ENCODE peak calls at places on chromosome 1, in ten cellular contexts. U is prostate gland, K is fibroblast of pulmonary artery, Y is mammary epithelial cell, F is heart right ventricle, H is GM06990, A is mucosa of descending colon, M is tibial artery, T is hepatocyte, N is right lobe of liver. B is an unnamed sample.

GRCh38 chr1:9028921-9029715 is 2.9 kb upstream of the SLC2A7 start:
- DNase-seq in U (no peak), H (no peak), A (no peak), T (no peak), M (no peak), K (peak; percentile 30), N (no peak), F (no peak), Y (no peak), B (no peak)

GRCh38 chr1:22452401-22452963 is 831 bp downstream of the ZBTB40 start:
- DNase-seq in H (no peak), T (peak; percentile 42), U (peak; percentile 34), M (peak; percentile 41), F (no peak), Y (peak; percentile 44), A (no peak), K (peak; percentile 60), N (peak; percentile 58), B (peak; percentile 41)

GRCh38 chr1:169250022-169250421 is 117.6 kb downstream of the NME7 start:
- DNase-seq in U (no peak), F (no peak), T (no peak), Y (peak; percentile 27), H (no peak), N (no peak), A (no peak), K (peak; percentile 17), M (no peak), B (peak; percentile 24)

GRCh38 chr1:35577071-35577998 is 4.2 kb downstream of the TFAP2E start:
- DNase-seq in U (no peak), A (peak; percentile 74), F (peak; percentile 51), M (no peak), T (no peak), K (no peak), N (no peak), Y (no peak), H (peak; percentile 83), B (no peak)

GRCh38 chr1:178599745-178600144 is 86.8 kb downstream of the TEX35 start:
- DNase-seq in A (no peak), N (no peak), K (no peak), F (no peak), Y (no peak), T (no peak), U (no peak), H (no peak), M (no peak), B (no peak)

GRCh38 chr1:50416553-50417453 is 6.4 kb downstream of the DMRTA2 start:
- DNase-seq in N (no peak), K (no peak), F (no peak), U (no peak), M (no peak), A (no peak), T (no peak), Y (no peak), H (no peak), B (no peak)

GRCh38 chr1:77282866-77283539 is 1.2 kb downstream of the AK5 start:
- DNase-seq in U (no peak), M (no peak), T (peak; percentile 12), F (no peak), Y (no peak), H (no peak), K (no peak), N (no peak), A (no peak), B (no peak)

GRCh38 chr1:247056071-247056470 is 22.5 kb downstream of the ZNF670 start:
- DNase-seq in T (no peak), K (peak; percentile 4), H (no peak), M (no peak), U (no peak), F (no peak), Y (no peak), A (no peak), N (no peak), B (no peak)

GRCh38 chr1:11690669-11691301 is 725 bp upstream of the DRAXIN start:
- DNase-seq in K (no peak), U (no peak), A (no peak), Y (no peak), N (no peak), M (no peak), H (no peak), F (no peak), T (peak; percentile 72), B (no peak)

GRCh38 chr1:115432061-115432460 is 94.0 kb upstream of the NGF start:
- DNase-seq in N (no peak), M (no peak), U (no peak), T (peak; percentile 38), A (peak; percentile 25), Y (peak; percentile 59), H (no peak), K (peak; percentile 84), F (no peak), B (peak; percentile 48)

GRCh38 chr1:150973258-150973825 is 1.3 kb downstream of the CERS2 start:
- DNase-seq in F (peak; percentile 29), Y (no peak), T (no peak), A (peak; percentile 49), N (no peak), U (no peak), H (no peak), K (no peak), M (no peak), B (no peak)

GRCh38 chr1:168360151-168360550 is 79.5 kb downstream of the TBX19 start:
- DNase-seq in M (no peak), U (no peak), H (no peak), Y (no peak), N (no peak), K (peak; percentile 33), T (peak; percentile 28), F (no peak), A (no peak), B (peak; percentile 56)

GRCh38 chr1:233057836-233058235 is 107.4 kb downstream of the NTPCR start:
- DNase-seq in Y (no peak), H (no peak), A (no peak), F (no peak), U (no peak), K (no peak), T (no peak), N (no peak), M (no peak), B (no peak)

GRCh38 chr1:28139033-28139712 is 37.3 kb downstream of the PTAFR start:
- DNase-seq in T (no peak), F (no peak), A (no peak), K (peak; percentile 78), Y (peak; percentile 52), M (peak; percentile 34), H (no peak), N (no peak), U (no peak), B (peak; percentile 82)

GRCh38 chr1:243267346-243268283 is 11.8 kb downstream of the SDCCAG8 start:
- DNase-seq in K (peak; percentile 65), U (no peak), T (no peak), H (no peak), F (no peak), A (no peak), M (no peak), N (no peak), Y (no peak), B (peak; percentile 43)
- H3K4me3 ChIP-seq in K (peak overlapping the region; percentile 21), U (no peak overlapping the region), T (no peak overlapping the region), H (no peak overlapping the region), F (no peak overlapping the region), A (no peak overlapping the region), M (no peak overlapping the region), N (no peak overlapping the region), Y (no peak overlapping the region), B (no peak overlapping the region)

GRCh38 chr1:227244339-227245118 is 73.8 kb downstream of the CDC42BPA start:
- DNase-seq in N (no peak), A (no peak), K (no peak), Y (no peak), M (no peak), T (no peak), H (no peak), F (no peak), U (no peak), B (peak; percentile 13)

GRCh38 chr1:227245613-227246320 is 72.5 kb downstream of the CDC42BPA start:
- DNase-seq in K (no peak), F (peak; percentile 40), U (no peak), M (peak; percentile 25), Y (peak; percentile 50), A (no peak), H (no peak), T (no peak), N (no peak), B (peak; percentile 52)

GRCh38 chr1:227234998-227235405 is 83.3 kb downstream of the CDC42BPA start:
- DNase-seq in M (no peak), A (no peak), F (no peak), K (peak; percentile 82), T (peak; percentile 61), H (no peak), Y (peak; percentile 51), N (no peak), U (peak; percentile 6), B (peak; percentile 71)

GRCh38 chr1:227242811-227243682 is 75.2 kb downstream of the CDC42BPA start:
- DNase-seq in F (no peak), K (no peak), H (no peak), T (no peak), M (no peak), A (no peak), U (no peak), Y (no peak), N (no peak), B (no peak)

GRCh38 chr1:227240983-227241382 is 77.3 kb downstream of the CDC42BPA start:
- DNase-seq in K (no peak), U (no peak), T (no peak), N (no peak), Y (no peak), M (no peak), H (no peak), F (no peak), A (no peak), B (no peak)
- TF ChIP-seq CTCF in K (no peak), U (no peak), T (no peak), N (no peak), Y (no peak), M (no peak), H (no peak), F (no peak), A (no peak), B (no peak)

DNA sequence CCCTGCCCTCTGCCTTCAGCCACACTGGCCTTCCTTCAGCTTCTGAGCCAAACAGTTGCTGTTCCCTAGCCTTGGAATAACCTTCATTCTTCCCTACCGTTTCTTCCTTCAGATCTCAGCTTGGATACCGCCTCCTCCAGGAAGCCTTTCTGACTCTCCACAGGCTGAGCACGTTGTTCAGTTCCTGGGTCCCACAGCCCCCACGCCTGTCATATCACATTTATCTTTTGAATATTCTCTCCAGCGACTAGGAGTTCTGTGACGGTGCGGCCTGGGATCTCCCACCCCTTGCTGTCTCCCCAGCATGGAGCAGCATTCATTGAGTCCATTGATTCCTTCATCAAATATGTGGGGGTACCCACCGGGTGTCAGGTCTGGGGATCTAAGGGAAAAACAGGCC is 39.2 kb downstream of the EPHA2 start:
- DNase-seq in A (no peak), Y (no peak), N (no peak), F (no peak), T (no peak), M (no peak), K (no peak), U (no peak), H (no peak), B (no peak)
- H3K4me3 ChIP-seq in A (no peak overlapping the region), Y (no peak overlapping the region), N (no peak overlapping the region), F (no peak overlapping the region), T (no peak overlapping the region), M (no peak overlapping the region), K (no peak overlapping the region), U (no peak overlapping the region), H (no peak overlapping the region), B (no peak overlapping the region)

DNA sequence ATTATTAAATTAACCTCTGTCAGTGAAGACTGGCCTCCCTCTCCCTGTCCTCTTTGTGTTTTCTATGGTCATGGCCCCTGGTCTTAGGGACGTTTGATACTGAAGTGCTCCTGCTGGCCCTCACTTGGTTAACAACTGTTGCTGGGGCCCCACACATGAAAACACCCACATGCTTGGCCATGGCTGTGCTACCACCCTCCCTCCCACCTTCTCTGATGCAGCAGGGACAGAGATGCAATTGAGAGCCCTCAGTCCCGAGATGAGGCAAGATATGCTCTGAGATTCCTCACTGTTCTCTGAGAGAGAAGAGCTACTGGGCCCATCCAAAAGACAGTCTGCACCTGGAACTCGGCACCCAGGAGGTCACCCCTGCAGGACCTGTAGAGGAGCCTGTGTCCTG is 33.3 kb downstream of the NCMAP start:
- DNase-seq in N (no peak), H (no peak), F (no peak), Y (no peak), T (no peak), K (no peak), U (no peak), M (no peak), A (no peak), B (no peak)
- TF ChIP-seq CTCF in N (no peak), H (no peak), F (no peak), Y (no peak), T (no peak), K (no peak), U (no peak), M (no peak), A (no peak), B (no peak)